ENCODE peak calls at places on chromosomes 12 and 14, in nine cellular contexts. M is right lobe of liver, Y is OCI-LY7, F is colonic mucosa, S is esophagus muscularis mucosa, I is tibial artery, J is activated B cell treated with CpG ODN at 0.5 μM for 24 hours, H is kidney epithelial cell, K is pancreas. L is an unnamed sample.
A peak's percentile ranks its signal among the peaks of the same experiment; 100 is the strongest.

GRCh38 chr14:100202712-100203111 is 36.2 kb upstream of the YY1 start:
- DNase-seq in M (no peak), Y (no peak), F (no peak), S (no peak), I (no peak), J (no peak), H (no peak), K (no peak), L (no peak)

GRCh38 chr12:69966839-69967238 is 141.8 kb downstream of the MYRFL start:
- DNase-seq in M (no peak), Y (no peak), F (no peak), S (no peak), I (no peak), J (no peak), H (no peak), K (no peak), L (no peak)

GRCh38 chr14:99660006-99660566 is 15.2 kb downstream of the HHIPL1 start:
- DNase-seq in M (no peak), Y (no peak), F (no peak), S (no peak), I (no peak), J (no peak), H (no peak), K (peak; percentile 57), L (no peak)

GRCh38 chr12:21301-22189 is 45.0 kb upstream of the IQSEC3 start:
- DNase-seq in M (no peak), Y (no peak), F (no peak), S (no peak), I (peak; percentile 63), J (no peak), H (no peak), K (no peak), L (no peak)

GRCh38 chr14:55580401-55581010 is 499 bp downstream of the KTN1 start:
- DNase-seq in M (peak; percentile 58), Y (peak; percentile 75), F (peak; percentile 61), S (no peak), I (peak; percentile 75), J (peak; percentile 67), H (no peak), K (peak; percentile 78), L (peak; percentile 40)

GRCh38 chr12:77189463-77189862 is 124.1 kb upstream of the E2F7 start:
- DNase-seq in M (no peak), Y (no peak), F (no peak), S (no peak), I (no peak), J (no peak), H (peak; percentile 29), K (no peak), L (no peak)

GRCh38 chr14:74240794-74241610 is 1.8 kb downstream of the VSX2 start:
- DNase-seq in M (no peak), Y (no peak), F (no peak), S (no peak), I (no peak), J (no peak), H (no peak), K (no peak), L (peak; percentile 15)

GRCh38 chr12:130955238-130955816 is 1.6 kb downstream of the ADGRD1 start:
- DNase-seq in M (no peak), Y (no peak), F (no peak), S (peak; percentile 91), I (no peak), J (no peak), H (no peak), K (no peak), L (no peak)

GRCh38 chr12:56635539-56636117 is 5.5 kb upstream of the BAZ2A start:
- DNase-seq in M (no peak), Y (peak; percentile 65), F (no peak), S (no peak), I (peak; percentile 70), J (peak; percentile 27), H (no peak), K (no peak), L (no peak)

GRCh38 chr14:89206426-89206825 is 210.6 kb downstream of the FOXN3 start:
- DNase-seq in M (no peak), Y (no peak), F (no peak), S (no peak), I (no peak), J (no peak), H (no peak), K (no peak), L (no peak)

GRCh38 chr14:99158150-99158549 is 113.8 kb downstream of the BCL11B start:
- DNase-seq in M (no peak), Y (no peak), F (no peak), S (no peak), I (no peak), J (no peak), H (no peak), K (no peak), L (peak; percentile 34)

GRCh38 chr12:61991663-61992062 is 268.5 kb upstream of the USP15 start:
- DNase-seq in M (no peak), Y (no peak), F (no peak), S (no peak), I (no peak), J (no peak), H (no peak), K (no peak), L (no peak)

GRCh38 chr14:51732494-51733080 is 80.9 kb downstream of the FRMD6 start:
- DNase-seq in M (no peak), Y (no peak), F (no peak), S (no peak), I (no peak), J (no peak), H (no peak), K (no peak), L (no peak)

GRCh38 chr12:96196781-96197180 is 2.6 kb downstream of the ELK3 start:
- DNase-seq in M (no peak), Y (no peak), F (no peak), S (no peak), I (no peak), J (no peak), H (no peak), K (no peak), L (peak; percentile 11)

GRCh38 chr12:94183702-94184379 is 35.5 kb downstream of the PLXNC1 start:
- DNase-seq in M (no peak), Y (no peak), F (peak; percentile 48), S (no peak), I (no peak), J (no peak), H (no peak), K (no peak), L (no peak)

GRCh38 chr12:85676816-85677749 is 159.1 kb downstream of the RASSF9 start:
- DNase-seq in M (no peak), Y (no peak), F (no peak), S (no peak), I (no peak), J (no peak), H (no peak), K (no peak), L (no peak)

GRCh38 chr12:1878695-1879094 is 39.8 kb downstream of the CACNA2D4 start:
- DNase-seq in M (no peak), Y (no peak), F (peak; percentile 5), S (peak; percentile 85), I (peak; percentile 57), J (no peak), H (no peak), K (no peak), L (no peak)

GRCh38 chr12:21659383-21659782 is 1.7 kb upstream of the LDHB start:
- DNase-seq in M (no peak), Y (peak; percentile 36), F (no peak), S (no peak), I (no peak), J (no peak), H (no peak), K (no peak), L (no peak)
- TF ChIP-seq CTCF in M (no peak), Y (peak; percentile 52), F (no peak), S (no peak), I (no peak), J (no peak), H (peak; percentile 16), K (no peak), L (no peak)

DNA sequence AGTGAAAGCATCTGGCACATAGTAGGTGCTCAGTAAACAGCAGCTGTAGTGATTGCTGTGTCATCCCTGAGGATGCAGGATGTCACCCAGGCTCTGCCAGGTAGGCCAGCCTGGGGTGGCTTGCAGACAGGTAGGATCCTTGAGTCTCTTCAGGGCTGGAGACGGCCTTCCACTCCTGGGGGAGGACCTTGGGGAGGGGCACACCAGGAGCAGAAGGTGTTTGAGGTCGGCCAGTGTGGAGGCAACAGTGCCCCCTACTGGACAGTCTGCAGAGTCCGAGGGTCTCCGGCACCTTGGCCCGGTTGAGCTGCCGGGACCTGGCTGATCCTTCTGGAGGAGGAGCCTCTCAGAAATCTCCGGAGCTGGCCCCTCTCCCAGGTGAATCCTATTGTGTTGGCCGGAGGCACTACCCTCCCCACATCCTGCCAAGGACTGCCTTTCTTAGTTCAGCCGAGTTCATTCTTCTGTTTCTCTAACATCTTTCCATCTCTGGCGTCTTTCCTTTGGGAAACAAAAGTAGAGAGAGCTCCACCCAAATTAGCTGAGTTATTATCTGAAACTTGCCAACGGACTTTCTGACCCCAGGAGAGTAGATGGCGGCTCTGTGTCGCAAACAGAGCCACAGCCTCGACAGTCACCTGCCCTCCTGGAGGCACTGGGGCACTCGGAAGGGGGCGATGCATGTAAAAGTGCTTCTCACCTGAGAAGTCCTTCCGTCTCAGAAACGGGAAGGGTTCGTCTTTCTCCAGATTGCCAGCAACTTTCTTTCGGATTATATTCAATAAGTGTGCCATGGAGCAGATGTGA is 41.9 kb upstream of the CLMN start:
- DNase-seq in M (no peak), Y (peak; percentile 55), F (peak; percentile 72), S (peak; percentile 90), I (no peak), J (peak; percentile 50), H (no peak), K (peak; percentile 86), L (peak; percentile 29)
- TF ChIP-seq CTCF in M (peak; percentile 70), Y (peak; percentile 92), F (peak; percentile 87), S (peak; percentile 50), I (peak; percentile 40), J (no peak), H (peak; percentile 53), K (peak; percentile 88), L (peak; percentile 63)

DNA sequence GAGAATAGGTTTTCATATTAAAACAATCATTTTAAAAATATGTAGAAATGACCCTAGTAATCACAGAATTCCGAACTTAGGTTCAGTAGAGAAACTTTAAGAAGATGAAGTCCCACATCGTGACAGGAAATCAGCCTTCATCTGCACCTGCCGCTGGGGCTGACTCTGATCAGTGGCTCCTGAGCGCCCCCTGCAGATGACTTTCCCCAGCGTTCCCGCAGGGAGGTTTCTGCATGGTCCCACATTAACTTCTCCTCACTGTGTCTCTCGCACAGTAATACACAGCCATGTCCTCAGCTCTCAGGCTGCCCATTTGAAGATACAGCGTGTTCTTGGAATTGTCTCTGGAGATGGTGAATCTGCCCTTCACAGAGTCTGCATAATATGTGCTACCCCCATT is 1131.1 kb downstream of the TMEM121 start:
- DNase-seq in M (no peak), Y (peak; percentile 44), F (peak; percentile 31), S (peak; percentile 64), I (no peak), J (peak; percentile 49), H (no peak), K (no peak), L (peak; percentile 27)
- TF ChIP-seq CTCF in M (no peak), Y (peak; percentile 50), F (peak; percentile 24), S (no peak), I (no peak), J (no peak), H (no peak), K (peak; percentile 19), L (no peak)

GRCh38 chr14:32013083-32013482 is 64.0 kb upstream of the ARHGAP5 start:
- DNase-seq in M (no peak), Y (no peak), F (no peak), S (no peak), I (no peak), J (no peak), H (no peak), K (no peak), L (no peak)
- TF ChIP-seq CTCF in M (no peak), Y (peak; percentile 34), F (no peak), S (no peak), I (no peak), J (no peak), H (no peak), K (no peak), L (no peak)